ENCODE peak calls at places on chromosomes 16 and 17, in eight cellular contexts. M is adrenal gland, S is prostate gland, K is neural progenitor cell, T is heart left ventricle, D is heart right ventricle, F is endodermal cell, Z is IMR-90. V is an unnamed sample. For H3K27me3 and H3K9me3, the result is how much of the 10 kb centered on the place peaks cover.

GRCh38 chr17:76673729-76674128 is 30.2 kb upstream of the ST6GALNAC1 start:
- DNase-seq in M (peak), S (no peak), K (no peak), T (no peak), D (no peak), F (no peak), Z (no peak), V (no peak)

GRCh38 chr17:1331708-1332107 is 52.2 kb downstream of the TRARG1 start:
- DNase-seq in M (no peak), S (no peak), K (no peak), T (peak), D (peak), F (no peak), Z (no peak), V (no peak)

GRCh38 chr17:2710804-2711607 is 558 bp downstream of the CLUH start:
- DNase-seq in M (peak), S (no peak), K (peak), T (no peak), D (no peak), F (peak), Z (no peak), V (no peak)

GRCh38 chr17:2484876-2485275 is 26.8 kb downstream of the METTL16 start:
- DNase-seq in M (no peak), S (peak), K (peak), T (no peak), D (no peak), F (peak), Z (no peak), V (no peak)

GRCh38 chr17:46881015-46881414 is 29.6 kb downstream of the WNT9B start:
- DNase-seq in M (no peak), S (no peak), K (no peak), T (no peak), D (no peak), F (no peak), Z (no peak), V (no peak)

GRCh38 chr17:66423436-66423922 is 121.1 kb downstream of the PRKCA start:
- DNase-seq in M (no peak), S (no peak), K (no peak), T (no peak), D (no peak), F (no peak), Z (no peak), V (no peak)

GRCh38 chr17:31538080-31538762 is 146.7 kb downstream of the RAB11FIP4 start:
- DNase-seq in M (no peak), S (no peak), K (no peak), T (no peak), D (no peak), F (no peak), Z (no peak), V (no peak)

GRCh38 chr17:80252871-80253270 is 7.8 kb upstream of the RNF213 start:
- DNase-seq in M (peak), S (peak), K (peak), T (no peak), D (peak), F (peak), Z (no peak), V (no peak)

GRCh38 chr16:84115919-84116719 is 623 bp downstream of the MBTPS1 start:
- DNase-seq in M (peak), S (peak), K (no peak), T (no peak), D (no peak), F (no peak), Z (peak), V (peak)

GRCh38 chr17:6910987-6911603 is 79.6 kb upstream of the TEKT1 start:
- DNase-seq in M (no peak), S (no peak), K (peak), T (no peak), D (no peak), F (no peak), Z (peak), V (no peak)

GRCh38 chr16:13995194-13995593 is 75.2 kb downstream of the ERCC4 start:
- DNase-seq in M (no peak), S (no peak), K (no peak), T (no peak), D (no peak), F (no peak), Z (no peak), V (no peak)

GRCh38 chr16:72113616-72113945 is 19.9 kb downstream of the DHX38 start:
- DNase-seq in M (no peak), S (no peak), K (no peak), T (no peak), D (no peak), F (no peak), Z (no peak), V (no peak)

GRCh38 chr16:83878838-83879237 is 20.1 kb upstream of the MLYCD start:
- DNase-seq in M (no peak), S (peak), K (peak), T (no peak), D (no peak), F (no peak), Z (peak), V (no peak)

GRCh38 chr17:42233148-42233547 is 38.9 kb upstream of the GHDC start:
- DNase-seq in M (no peak), S (no peak), K (no peak), T (no peak), D (no peak), F (no peak), Z (peak), V (no peak)

GRCh38 chr17:81065500-81065899 is 30.5 kb downstream of the BAIAP2 start:
- DNase-seq in M (no peak), S (no peak), K (no peak), T (no peak), D (no peak), F (no peak), Z (no peak), V (no peak)

GRCh38 chr16:10964039-10964890 is 19.9 kb downstream of the CLEC16A start:
- DNase-seq in M (peak), S (peak), K (peak), T (peak), D (peak), F (peak), Z (peak), V (peak)

GRCh38 chr17:64156670-64157069 is 26.7 kb upstream of the ERN1 start:
- DNase-seq in M (peak), S (no peak), K (peak), T (no peak), D (peak), F (peak), Z (no peak), V (no peak)

GRCh38 chr17:31428111-31428510 is 36.6 kb downstream of the RAB11FIP4 start:
- DNase-seq in M (no peak), S (no peak), K (no peak), T (no peak), D (no peak), F (no peak), Z (no peak), V (no peak)

GRCh38 chr17:81428945-81429344 is 33.7 kb downstream of the BAHCC1 start:
- DNase-seq in M (no peak), S (no peak), K (no peak), T (no peak), D (no peak), F (no peak), Z (no peak), V (no peak)

GRCh38 chr17:29345066-29345465 is 45.1 kb upstream of the TAOK1 start:
- DNase-seq in M (no peak), S (no peak), K (no peak), T (no peak), D (no peak), F (no peak), Z (no peak), V (no peak)

GRCh38 chr16:57783116-57783515 is 19.2 kb downstream of the KIFC3 start:
- DNase-seq in M (no peak), S (no peak), K (no peak), T (no peak), D (no peak), F (no peak), Z (no peak), V (no peak)

GRCh38 chr17:52143536-52143935 is 15.0 kb downstream of the CA10 start:
- DNase-seq in M (no peak), S (no peak), K (peak), T (no peak), D (no peak), F (peak), Z (no peak), V (no peak)

GRCh38 chr16:57234707-57235092 is 10.4 kb upstream of the ARL2BP start:
- DNase-seq in M (no peak), S (no peak), K (no peak), T (no peak), D (no peak), F (no peak), Z (no peak), V (no peak)

GRCh38 chr16:81630632-81631026 is 148.5 kb upstream of the PLCG2 start:
- DNase-seq in M (no peak), S (no peak), K (peak), T (no peak), D (no peak), F (no peak), Z (no peak), V (no peak)

GRCh38 chr16:69798466-69798865 is 36.3 kb downstream of the WWP2 start:
- DNase-seq in M (peak), S (no peak), K (peak), T (no peak), D (no peak), F (peak), Z (peak), V (peak)

GRCh38 chr17:65742433-65743312 is 181.2 kb upstream of the AXIN2 start:
- DNase-seq in M (peak), S (no peak), K (peak), T (no peak), D (no peak), F (no peak), Z (peak), V (no peak)

GRCh38 chr16:28521436-28521835 is 14.8 kb upstream of the IL27 start:
- DNase-seq in M (no peak), S (no peak), K (no peak), T (no peak), D (no peak), F (no peak), Z (no peak), V (no peak)

GRCh38 chr16:30380801-30381208 is 1.6 kb downstream of the SEPTIN1 start:
- DNase-seq in M (no peak), S (no peak), K (no peak), T (no peak), D (no peak), F (no peak), Z (no peak), V (no peak)

GRCh38 chr16:81818514-81819304 is 39.6 kb downstream of the PLCG2 start:
- DNase-seq in M (no peak), S (no peak), K (no peak), T (no peak), D (no peak), F (no peak), Z (no peak), V (no peak)

GRCh38 chr16:59591480-59591879 is 857.4 kb upstream of the GOT2 start:
- DNase-seq in M (no peak), S (no peak), K (no peak), T (no peak), D (no peak), F (no peak), Z (peak), V (no peak)

GRCh38 chr16:72380283-72380682 is 208.3 kb upstream of the PMFBP1 start:
- DNase-seq in M (no peak), S (no peak), K (peak), T (no peak), D (no peak), F (no peak), Z (no peak), V (no peak)

GRCh38 chr16:22372882-22373661 is 1.3 kb downstream of the CDR2 start:
- DNase-seq in M (no peak), S (no peak), K (peak), T (no peak), D (no peak), F (no peak), Z (no peak), V (no peak)

GRCh38 chr17:45719335-45720071 is 64.6 kb upstream of the CRHR1 start:
- DNase-seq in M (peak), S (peak), K (peak), T (no peak), D (no peak), F (peak), Z (peak), V (no peak)

GRCh38 chr17:76726766-76727718 is at the start of gene METTL23:
- DNase-seq in M (peak), S (peak), K (peak), T (peak), D (peak), F (peak), Z (peak), V (peak)

GRCh38 chr17:560379-560935 is 154.2 kb downstream of the VPS53 start:
- DNase-seq in M (no peak), S (no peak), K (no peak), T (peak), D (no peak), F (no peak), Z (peak), V (no peak)

GRCh38 chr16:23182675-23183485 is at the start of gene SCNN1G:
- DNase-seq in M (no peak), S (no peak), K (peak), T (no peak), D (peak), F (peak), Z (no peak), V (no peak)

GRCh38 chr16:14483819-14484385 is 146.2 kb downstream of the PARN start:
- DNase-seq in M (no peak), S (no peak), K (no peak), T (no peak), D (no peak), F (no peak), Z (no peak), V (no peak)

GRCh38 chr17:59355695-59356323 is 24.4 kb downstream of the YPEL2 start:
- DNase-seq in M (no peak), S (no peak), K (no peak), T (no peak), D (no peak), F (no peak), Z (no peak), V (peak)

GRCh38 chr16:54027126-54027922 is 259.3 kb downstream of the IRX3 start:
- DNase-seq in M (no peak), S (no peak), K (no peak), T (no peak), D (no peak), F (no peak), Z (peak), V (no peak)

GRCh38 chr16:85453179-85453678 is 159.9 kb upstream of the GSE1 start:
- DNase-seq in M (no peak), S (no peak), K (no peak), T (no peak), D (no peak), F (no peak), Z (no peak), V (no peak)
- H3K27me3 ChIP-seq in M (under half), S (under half), K (under half), T (under half), D (under half), F (under half), Z (under half), V (under half)

GRCh38 chr16:8295436-8295835 is 294.9 kb downstream of the TMEM114 start:
- DNase-seq in M (no peak), S (no peak), K (no peak), T (no peak), D (no peak), F (no peak), Z (no peak), V (no peak)

GRCh38 chr16:8299635-8300034 is 290.7 kb downstream of the TMEM114 start:
- DNase-seq in M (no peak), S (no peak), K (no peak), T (no peak), D (no peak), F (no peak), Z (no peak), V (no peak)
- H3K9me3 ChIP-seq in M (under half), S (under half), K (under half), T (under half), D (under half), F (under half), Z (under half), V (under half)

DNA sequence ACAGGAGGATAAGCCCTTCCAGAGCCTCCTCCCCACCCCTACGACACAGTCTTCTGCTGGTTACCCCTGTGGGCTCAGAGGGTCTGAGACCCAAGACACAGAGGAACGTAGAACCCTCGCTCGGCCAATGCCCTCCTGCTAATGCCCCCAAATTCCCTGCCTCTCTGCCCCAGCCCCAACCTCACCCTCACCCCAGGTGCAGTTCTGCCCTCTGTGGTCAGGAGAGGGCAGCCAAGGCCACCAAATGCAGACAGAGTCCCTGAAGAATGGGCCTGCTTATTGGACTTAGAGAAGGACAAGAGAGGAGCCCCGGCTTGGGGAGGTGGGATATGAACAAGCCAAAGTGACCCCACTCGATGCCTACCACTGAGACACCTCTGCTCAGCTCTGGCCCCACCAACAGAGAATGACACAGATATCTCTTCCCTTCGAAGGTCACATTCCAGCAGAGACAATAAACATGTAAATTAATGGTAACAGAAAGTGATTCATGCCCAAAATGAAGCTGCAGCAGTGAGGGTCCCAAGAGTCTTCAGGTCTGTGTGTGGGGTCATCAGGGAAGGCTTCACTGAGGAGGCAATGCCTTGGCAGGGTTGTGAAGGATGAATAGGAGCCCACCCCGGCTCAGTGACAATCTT is 80.9 kb upstream of the CCL1 start:
- DNase-seq in M (peak), S (no peak), K (peak), T (peak), D (peak), F (peak), Z (no peak), V (peak)
- TF ChIP-seq CTCF in M (peak), S (no peak), K (peak), T (peak), D (peak), F (peak), Z (peak), V (no peak)

DNA sequence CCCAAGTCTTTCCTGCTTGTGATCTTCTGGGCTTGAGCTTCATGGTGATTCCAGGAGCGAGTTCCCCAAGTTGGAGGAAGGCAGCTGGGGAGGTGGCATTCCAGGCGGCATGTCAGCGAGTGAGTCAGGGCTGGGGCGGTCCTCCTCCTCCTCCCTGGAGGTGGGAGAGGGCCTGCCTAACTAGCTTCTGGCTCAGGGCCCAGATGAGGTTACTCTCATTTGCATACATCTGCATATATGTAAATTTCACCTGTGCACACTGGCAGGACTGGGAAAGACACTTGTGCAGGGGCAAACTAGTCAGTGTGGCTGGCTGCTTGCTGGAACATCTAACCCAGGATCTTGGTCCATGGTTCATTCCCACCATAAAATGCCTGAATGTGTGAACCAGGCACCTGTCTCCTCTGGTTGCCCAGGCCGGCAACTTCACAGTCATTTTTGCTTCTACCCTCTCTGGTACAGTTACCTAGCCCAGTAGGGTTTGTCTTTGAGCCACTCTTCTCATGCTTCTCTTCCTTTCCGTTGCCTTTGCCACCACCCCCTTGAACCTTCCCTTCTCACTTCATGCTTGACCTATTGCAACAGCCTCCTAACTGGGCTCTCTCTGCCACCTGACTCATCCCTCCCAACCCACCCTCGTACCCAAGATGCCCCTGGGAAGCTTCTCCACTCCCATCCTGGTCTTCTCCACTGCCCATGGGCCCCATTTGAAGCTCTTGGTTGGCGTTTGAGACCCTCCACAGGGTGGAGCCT is 9.6 kb upstream of the DLX4 start:
- DNase-seq in M (no peak), S (no peak), K (no peak), T (no peak), D (no peak), F (peak), Z (peak), V (no peak)
- H3K27me3 ChIP-seq in M (under half), S (under half), K (half or more), T (under half), D (half or more), F (under half), Z (half or more), V (under half)

GRCh38 chr16:15583526-15583925 is 59.4 kb downstream of the MARF1 start:
- DNase-seq in M (no peak), S (no peak), K (no peak), T (no peak), D (no peak), F (no peak), Z (no peak), V (no peak)

GRCh38 chr16:15581127-15581815 is 61.7 kb downstream of the MARF1 start:
- DNase-seq in M (no peak), S (no peak), K (no peak), T (no peak), D (no peak), F (no peak), Z (no peak), V (no peak)

GRCh38 chr16:15585956-15586355 is 57.0 kb downstream of the MARF1 start:
- DNase-seq in M (no peak), S (no peak), K (no peak), T (no peak), D (no peak), F (no peak), Z (no peak), V (no peak)

GRCh38 chr16:15587152-15587825 is 55.7 kb downstream of the MARF1 start:
- DNase-seq in M (no peak), S (no peak), K (no peak), T (no peak), D (no peak), F (no peak), Z (no peak), V (no peak)

DNA sequence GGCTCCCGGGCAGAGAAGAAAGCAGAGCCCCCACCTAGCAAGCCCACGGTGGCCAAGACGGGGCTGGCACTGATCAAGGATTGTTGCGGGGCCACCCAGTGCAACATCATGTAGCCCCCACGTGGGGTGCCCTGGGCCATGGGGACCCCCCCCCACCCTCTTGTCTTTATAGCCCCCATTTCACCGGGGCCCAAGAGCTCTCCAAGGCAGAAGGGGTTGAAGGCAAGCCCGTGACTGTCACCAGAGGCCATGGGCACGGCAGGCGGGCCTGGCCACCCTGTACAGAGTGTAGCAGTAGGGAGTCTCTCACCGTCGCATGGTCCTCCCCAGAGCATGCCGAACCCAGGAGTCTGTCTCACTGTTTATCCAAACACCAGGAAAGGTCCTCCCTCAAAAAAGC is 56.2 kb downstream of the MARF1 start:
- DNase-seq in M (no peak), S (no peak), K (no peak), T (no peak), D (no peak), F (no peak), Z (no peak), V (no peak)
- H3K9me3 ChIP-seq in M (under half), S (under half), K (under half), T (under half), D (under half), F (under half), Z (under half), V (under half)

GRCh38 chr16:6360641-6361040 is 972.0 kb upstream of the RBFOX1 start:
- DNase-seq in M (no peak), S (no peak), K (no peak), T (no peak), D (no peak), F (no peak), Z (no peak), V (no peak)
- TF ChIP-seq CTCF in M (no peak), S (no peak), K (peak), T (no peak), D (no peak), F (peak), Z (no peak), V (no peak)

DNA sequence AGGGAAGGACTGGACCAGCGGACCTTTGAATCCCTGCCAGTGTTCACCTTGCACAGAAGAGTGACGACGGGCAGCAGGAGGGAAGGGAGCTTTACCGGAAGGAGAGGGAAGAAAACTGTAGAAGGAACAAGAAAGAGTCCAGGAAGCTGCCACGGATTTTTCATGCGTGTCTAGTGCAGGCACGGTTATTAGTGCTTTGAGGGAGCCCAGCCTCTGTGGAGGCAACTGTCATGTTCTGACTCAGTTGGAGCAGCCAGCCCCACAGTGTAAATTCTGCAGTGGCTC is 6.4 kb upstream of the HOXB13 start:
- DNase-seq in M (no peak), S (peak), K (no peak), T (no peak), D (no peak), F (no peak), Z (no peak), V (no peak)
- H3K27me3 ChIP-seq in M (half or more), S (under half), K (half or more), T (half or more), D (half or more), F (half or more), Z (half or more), V (under half)

V was measured in testis.